ENCODE peak calls at places on chromosomes 11 and 22, in seven cellular contexts. One of them, this sample, is unnamed.

GRCh38 chr11:115980336-115980735 is 476.1 kb upstream of the CADM1 start:
- DNase-seq in MM.1S: no peak
- DNase-seq in prostate gland: peak; percentile 13
- DNase-seq in OCI-LY7: no peak
- DNase-seq in cardiac muscle cell: no peak
- DNase-seq in spleen: no peak
- DNase-seq in mesendoderm: no peak
- DNase-seq in this sample: no peak

GRCh38 chr11:130383363-130384168 is 44.8 kb downstream of the ADAMTS8 start:
- DNase-seq in OCI-LY7: no peak
- DNase-seq in cardiac muscle cell: peak; percentile 41
- DNase-seq in prostate gland: no peak
- DNase-seq in MM.1S: no peak
- DNase-seq in spleen: no peak
- DNase-seq in mesendoderm: peak; percentile 59
- DNase-seq in this sample: no peak

GRCh38 chr11:102983491-102983890 is 28.0 kb upstream of the MMP13 start:
- DNase-seq in MM.1S: no peak
- DNase-seq in mesendoderm: no peak
- DNase-seq in spleen: no peak
- DNase-seq in cardiac muscle cell: no peak
- DNase-seq in prostate gland: no peak
- DNase-seq in OCI-LY7: no peak
- DNase-seq in this sample: no peak

GRCh38 chr11:96055706-96056387 is 131.9 kb upstream of the MTMR2 start:
- DNase-seq in cardiac muscle cell: no peak
- DNase-seq in MM.1S: no peak
- DNase-seq in mesendoderm: peak; percentile 92
- DNase-seq in OCI-LY7: no peak
- DNase-seq in spleen: no peak
- DNase-seq in prostate gland: no peak
- DNase-seq in this sample: no peak

GRCh38 chr11:117663389-117663788 is 133.6 kb downstream of the DSCAML1 start:
- DNase-seq in OCI-LY7: no peak
- DNase-seq in MM.1S: no peak
- DNase-seq in spleen: no peak
- DNase-seq in cardiac muscle cell: no peak
- DNase-seq in prostate gland: no peak
- DNase-seq in mesendoderm: no peak
- DNase-seq in this sample: no peak

GRCh38 chr11:10663365-10663764 is 30.2 kb downstream of the IRAG1 start:
- DNase-seq in mesendoderm: no peak
- DNase-seq in cardiac muscle cell: no peak
- DNase-seq in OCI-LY7: no peak
- DNase-seq in MM.1S: peak; percentile 33
- DNase-seq in prostate gland: no peak
- DNase-seq in spleen: no peak
- DNase-seq in this sample: no peak

GRCh38 chr11:27427183-27427980 is 45.2 kb downstream of the LGR4 start:
- DNase-seq in OCI-LY7: no peak
- DNase-seq in prostate gland: no peak
- DNase-seq in spleen: no peak
- DNase-seq in cardiac muscle cell: no peak
- DNase-seq in mesendoderm: peak; percentile 73
- DNase-seq in MM.1S: no peak
- DNase-seq in this sample: no peak

GRCh38 chr11:85779956-85780640 is 30.8 kb downstream of the SYTL2 start:
- DNase-seq in OCI-LY7: no peak
- DNase-seq in prostate gland: no peak
- DNase-seq in cardiac muscle cell: no peak
- DNase-seq in MM.1S: no peak
- DNase-seq in spleen: no peak
- DNase-seq in mesendoderm: peak; percentile 64
- DNase-seq in this sample: no peak

GRCh38 chr22:36548606-36549005 is 19.6 kb upstream of the EIF3D start:
- DNase-seq in cardiac muscle cell: no peak
- DNase-seq in MM.1S: no peak
- DNase-seq in mesendoderm: peak; percentile 35
- DNase-seq in OCI-LY7: no peak
- DNase-seq in prostate gland: no peak
- DNase-seq in spleen: no peak
- DNase-seq in this sample: no peak

GRCh38 chr11:73095613-73096012 is 46.5 kb downstream of the FCHSD2 start:
- DNase-seq in OCI-LY7: no peak
- DNase-seq in MM.1S: no peak
- DNase-seq in mesendoderm: no peak
- DNase-seq in spleen: no peak
- DNase-seq in prostate gland: peak; percentile 10
- DNase-seq in cardiac muscle cell: peak; percentile 2
- DNase-seq in this sample: no peak

GRCh38 chr11:106986261-106986660 is 32.0 kb downstream of the GUCY1A2 start:
- DNase-seq in mesendoderm: no peak
- DNase-seq in MM.1S: no peak
- DNase-seq in OCI-LY7: no peak
- DNase-seq in spleen: no peak
- DNase-seq in prostate gland: no peak
- DNase-seq in cardiac muscle cell: no peak
- DNase-seq in this sample: no peak

GRCh38 chr11:1899100-1899499 is 7.4 kb upstream of the PRR33 start:
- DNase-seq in cardiac muscle cell: no peak
- DNase-seq in spleen: no peak
- DNase-seq in mesendoderm: no peak
- DNase-seq in prostate gland: no peak
- DNase-seq in MM.1S: no peak
- DNase-seq in OCI-LY7: no peak
- DNase-seq in this sample: no peak

GRCh38 chr22:49243965-49244364 is 583.7 kb downstream of the BRD1 start:
- DNase-seq in OCI-LY7: no peak
- DNase-seq in prostate gland: peak; percentile 2
- DNase-seq in mesendoderm: no peak
- DNase-seq in MM.1S: no peak
- DNase-seq in spleen: peak; percentile 38
- DNase-seq in cardiac muscle cell: no peak
- DNase-seq in this sample: no peak

GRCh38 chr11:95404370-95404769 is 173.4 kb upstream of the SESN3 start:
- DNase-seq in mesendoderm: peak; percentile 40
- DNase-seq in spleen: no peak
- DNase-seq in prostate gland: no peak
- DNase-seq in OCI-LY7: no peak
- DNase-seq in MM.1S: no peak
- DNase-seq in cardiac muscle cell: no peak
- DNase-seq in this sample: no peak

GRCh38 chr11:112128483-112129121 is 35.3 kb downstream of the IL18 start:
- DNase-seq in mesendoderm: no peak
- DNase-seq in OCI-LY7: no peak
- DNase-seq in MM.1S: no peak
- DNase-seq in prostate gland: peak; percentile 50
- DNase-seq in spleen: no peak
- DNase-seq in cardiac muscle cell: no peak
- DNase-seq in this sample: peak; percentile 91

GRCh38 chr11:22792497-22792896 is 37.1 kb downstream of the SVIP start:
- DNase-seq in OCI-LY7: no peak
- DNase-seq in prostate gland: no peak
- DNase-seq in MM.1S: no peak
- DNase-seq in mesendoderm: peak; percentile 13
- DNase-seq in cardiac muscle cell: no peak
- DNase-seq in spleen: no peak
- DNase-seq in this sample: no peak

GRCh38 chr22:30005213-30005857 is 74.9 kb upstream of the HORMAD2 start:
- DNase-seq in prostate gland: peak; percentile 66
- DNase-seq in cardiac muscle cell: peak; percentile 69
- DNase-seq in spleen: no peak
- DNase-seq in OCI-LY7: peak; percentile 57
- DNase-seq in MM.1S: peak; percentile 56
- DNase-seq in mesendoderm: peak; percentile 72
- DNase-seq in this sample: peak; percentile 85

GRCh38 chr22:42863349-42863911 is 6.4 kb upstream of the ARFGAP3 start:
- DNase-seq in cardiac muscle cell: no peak
- DNase-seq in mesendoderm: no peak
- DNase-seq in spleen: no peak
- DNase-seq in MM.1S: no peak
- DNase-seq in OCI-LY7: no peak
- DNase-seq in prostate gland: no peak
- DNase-seq in this sample: no peak

GRCh38 chr11:15910761-15911160 is 445.6 kb downstream of the SOX6 start:
- DNase-seq in OCI-LY7: no peak
- DNase-seq in MM.1S: no peak
- DNase-seq in cardiac muscle cell: no peak
- DNase-seq in prostate gland: no peak
- DNase-seq in mesendoderm: peak; percentile 98
- DNase-seq in spleen: no peak
- DNase-seq in this sample: no peak

GRCh38 chr11:75429902-75430691 is 2.9 kb downstream of the KLHL35 start:
- DNase-seq in prostate gland: peak; percentile 26
- DNase-seq in OCI-LY7: no peak
- DNase-seq in spleen: peak; percentile 88
- DNase-seq in MM.1S: no peak
- DNase-seq in cardiac muscle cell: peak; percentile 83
- DNase-seq in mesendoderm: peak; percentile 79
- DNase-seq in this sample: peak; percentile 84

GRCh38 chr11:101279728-101280127 is 150.1 kb upstream of the PGR start:
- DNase-seq in cardiac muscle cell: no peak
- DNase-seq in MM.1S: no peak
- DNase-seq in prostate gland: no peak
- DNase-seq in spleen: no peak
- DNase-seq in mesendoderm: no peak
- DNase-seq in OCI-LY7: no peak
- DNase-seq in this sample: no peak
- H3K36me3 ChIP-seq in cardiac muscle cell: no peaks in the 10 kb centered on the region
- H3K36me3 ChIP-seq in MM.1S: no peaks in the 10 kb centered on the region
- H3K36me3 ChIP-seq in prostate gland: no peaks in the 10 kb centered on the region
- H3K36me3 ChIP-seq in spleen: no peaks in the 10 kb centered on the region
- H3K36me3 ChIP-seq in mesendoderm: no peaks in the 10 kb centered on the region
- H3K36me3 ChIP-seq in OCI-LY7: no peaks in the 10 kb centered on the region
- H3K36me3 ChIP-seq in this sample: no peaks in the 10 kb centered on the region

DNA sequence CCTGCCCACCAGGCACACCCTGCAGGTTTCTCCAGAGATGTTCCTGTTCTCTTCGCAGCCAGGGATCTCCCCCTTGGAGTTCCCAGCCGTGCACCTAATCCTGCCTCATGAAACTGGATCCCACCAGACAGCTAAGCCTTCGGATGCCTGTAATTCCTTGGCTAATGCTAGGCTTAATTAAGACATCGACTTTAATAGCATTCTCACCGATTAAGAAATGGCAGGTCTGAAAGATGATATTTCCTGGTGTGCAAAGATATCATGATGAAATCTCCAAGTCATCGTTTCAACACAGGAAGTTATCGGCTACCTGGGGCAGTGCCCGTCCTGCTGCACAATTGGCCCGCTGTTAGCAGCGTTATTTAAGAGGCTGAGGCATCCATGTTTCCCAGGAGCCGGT is 41.5 kb upstream of the CCND1 start:
- DNase-seq in prostate gland: peak; percentile 43
- DNase-seq in mesendoderm: no peak
- DNase-seq in cardiac muscle cell: no peak
- DNase-seq in OCI-LY7: no peak
- DNase-seq in MM.1S: no peak
- DNase-seq in spleen: no peak
- DNase-seq in this sample: no peak
- H3K4me3 ChIP-seq in prostate gland: no peak overlapping the region
- H3K4me3 ChIP-seq in mesendoderm: no peak overlapping the region
- H3K4me3 ChIP-seq in cardiac muscle cell: no peak overlapping the region
- H3K4me3 ChIP-seq in OCI-LY7: no peak overlapping the region
- H3K4me3 ChIP-seq in MM.1S: no peak overlapping the region
- H3K4me3 ChIP-seq in spleen: no peak overlapping the region
- H3K4me3 ChIP-seq in this sample: no peak overlapping the region

GRCh38 chr22:20877715-20878114 is 18.9 kb downstream of the SNAP29 start:
- DNase-seq in mesendoderm: no peak
- DNase-seq in spleen: no peak
- DNase-seq in prostate gland: no peak
- DNase-seq in OCI-LY7: no peak
- DNase-seq in cardiac muscle cell: no peak
- DNase-seq in MM.1S: no peak
- DNase-seq in this sample: no peak
- H3K36me3 ChIP-seq in mesendoderm: no peaks in the 10 kb centered on the region
- H3K36me3 ChIP-seq in spleen: peaks cover 34% of the 10 kb centered on the region
- H3K36me3 ChIP-seq in prostate gland: no peaks in the 10 kb centered on the region
- H3K36me3 ChIP-seq in OCI-LY7: peaks cover 27% of the 10 kb centered on the region
- H3K36me3 ChIP-seq in cardiac muscle cell: peaks cover 11% of the 10 kb centered on the region
- H3K36me3 ChIP-seq in MM.1S: no peaks in the 10 kb centered on the region
- H3K36me3 ChIP-seq in this sample: no peaks in the 10 kb centered on the region

GRCh38 chr11:67308031-67308866 is 4.9 kb downstream of the SSH3 start:
- DNase-seq in mesendoderm: no peak
- DNase-seq in OCI-LY7: no peak
- DNase-seq in prostate gland: no peak
- DNase-seq in spleen: peak; percentile 66
- DNase-seq in cardiac muscle cell: no peak
- DNase-seq in MM.1S: no peak
- DNase-seq in this sample: no peak

GRCh38 chr11:67306769-67307544 is 3.6 kb downstream of the SSH3 start:
- DNase-seq in MM.1S: no peak
- DNase-seq in mesendoderm: no peak
- DNase-seq in cardiac muscle cell: no peak
- DNase-seq in OCI-LY7: no peak
- DNase-seq in spleen: peak; percentile 63
- DNase-seq in prostate gland: no peak
- DNase-seq in this sample: no peak

GRCh38 chr11:67309661-67310061 is 6.3 kb downstream of the SSH3 start:
- DNase-seq in OCI-LY7: no peak
- DNase-seq in mesendoderm: no peak
- DNase-seq in spleen: no peak
- DNase-seq in cardiac muscle cell: no peak
- DNase-seq in MM.1S: no peak
- DNase-seq in prostate gland: no peak
- DNase-seq in this sample: no peak

GRCh38 chr11:67309166-67309565 is 5.8 kb downstream of the SSH3 start:
- DNase-seq in OCI-LY7: no peak
- DNase-seq in prostate gland: no peak
- DNase-seq in cardiac muscle cell: no peak
- DNase-seq in MM.1S: no peak
- DNase-seq in spleen: peak; percentile 59
- DNase-seq in mesendoderm: no peak
- DNase-seq in this sample: no peak

GRCh38 chr11:67307545-67308001 is 4.2 kb downstream of the SSH3 start:
- DNase-seq in spleen: peak; percentile 65
- DNase-seq in OCI-LY7: no peak
- DNase-seq in cardiac muscle cell: no peak
- DNase-seq in mesendoderm: no peak
- DNase-seq in prostate gland: no peak
- DNase-seq in MM.1S: no peak
- DNase-seq in this sample: no peak
- H3K4me3 ChIP-seq in spleen: no peak overlapping the region
- H3K4me3 ChIP-seq in OCI-LY7: no peak overlapping the region
- H3K4me3 ChIP-seq in cardiac muscle cell: no peak overlapping the region
- H3K4me3 ChIP-seq in mesendoderm: no peak overlapping the region
- H3K4me3 ChIP-seq in prostate gland: no peak overlapping the region
- H3K4me3 ChIP-seq in MM.1S: no peak overlapping the region
- H3K4me3 ChIP-seq in this sample: no peak overlapping the region

DNA sequence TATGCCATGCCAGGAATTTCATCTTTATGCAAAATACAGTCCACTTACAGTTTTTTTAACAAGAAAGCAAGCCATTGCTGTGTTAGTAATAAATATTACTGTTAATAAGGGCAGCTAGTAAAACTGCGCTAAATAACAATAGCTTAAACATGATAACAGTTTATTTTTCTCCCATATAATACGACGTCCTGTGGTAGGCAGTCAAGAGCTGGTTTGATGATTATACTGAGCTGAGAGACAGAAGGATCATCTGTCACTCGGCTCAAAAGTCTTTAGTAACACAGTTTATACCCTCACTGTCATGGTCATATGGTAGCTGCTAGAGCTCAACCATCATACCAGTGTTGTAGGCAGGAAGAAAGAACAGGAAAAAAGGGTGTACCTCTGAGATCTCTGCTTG is 29.1 kb upstream of the ANGPTL5 start:
- DNase-seq in cardiac muscle cell: no peak
- DNase-seq in OCI-LY7: no peak
- DNase-seq in prostate gland: no peak
- DNase-seq in mesendoderm: no peak
- DNase-seq in spleen: no peak
- DNase-seq in MM.1S: no peak
- DNase-seq in this sample: no peak
- H3K36me3 ChIP-seq in cardiac muscle cell: no peaks in the 10 kb centered on the region
- H3K36me3 ChIP-seq in OCI-LY7: no peaks in the 10 kb centered on the region
- H3K36me3 ChIP-seq in prostate gland: no peaks in the 10 kb centered on the region
- H3K36me3 ChIP-seq in mesendoderm: no peaks in the 10 kb centered on the region
- H3K36me3 ChIP-seq in spleen: no peaks in the 10 kb centered on the region
- H3K36me3 ChIP-seq in MM.1S: no peaks in the 10 kb centered on the region
- H3K36me3 ChIP-seq in this sample: no peaks in the 10 kb centered on the region

This sample was measured in mucosa of descending colon.